ENCODE peak calls at places on chromosomes 2 and 18, in five cellular contexts. One of them, this sample, is unnamed.

GRCh38 chr18:34918856-34919255 is 122.4 kb upstream of the MAPRE2 start:
- DNase-seq in H9: no peak
- DNase-seq in IMR-90: no peak
- DNase-seq in neuronal stem cell: no peak
- DNase-seq in H1: no peak
- DNase-seq in this sample: no peak

GRCh38 chr2:41933585-41934322 is 114.1 kb upstream of the PKDCC start:
- DNase-seq in H9: no peak
- DNase-seq in IMR-90: peak
- DNase-seq in neuronal stem cell: no peak
- DNase-seq in H1: no peak
- DNase-seq in this sample: peak

GRCh38 chr18:75777630-75778029 is 350.1 kb upstream of the SMIM21 start:
- DNase-seq in H9: no peak
- DNase-seq in IMR-90: no peak
- DNase-seq in neuronal stem cell: no peak
- DNase-seq in H1: no peak
- DNase-seq in this sample: no peak

GRCh38 chr2:202031261-202031986 is 2.2 kb upstream of the FZD7 start:
- DNase-seq in H9: no peak
- DNase-seq in IMR-90: no peak
- DNase-seq in neuronal stem cell: no peak
- DNase-seq in H1: no peak
- DNase-seq in this sample: no peak

GRCh38 chr2:119455066-119455718 is 23.5 kb downstream of the TMEM37 start:
- DNase-seq in H9: no peak
- DNase-seq in IMR-90: no peak
- DNase-seq in neuronal stem cell: no peak
- DNase-seq in H1: no peak
- DNase-seq in this sample: no peak

GRCh38 chr2:42967959-42968674 is 175.7 kb upstream of the HAAO start:
- DNase-seq in H9: no peak
- DNase-seq in IMR-90: peak
- DNase-seq in neuronal stem cell: no peak
- DNase-seq in H1: no peak
- DNase-seq in this sample: no peak

GRCh38 chr2:4502230-4502843 is 799.0 kb downstream of the DCDC2C start:
- DNase-seq in H9: no peak
- DNase-seq in IMR-90: no peak
- DNase-seq in neuronal stem cell: no peak
- DNase-seq in H1: no peak
- DNase-seq in this sample: no peak

GRCh38 chr2:2902551-2903216 is 474.9 kb downstream of the EIPR1 start:
- DNase-seq in H9: no peak
- DNase-seq in IMR-90: no peak
- DNase-seq in neuronal stem cell: no peak
- DNase-seq in H1: no peak
- DNase-seq in this sample: no peak

GRCh38 chr2:233115761-233116160 is 55.6 kb downstream of the INPP5D start:
- DNase-seq in H9: no peak
- DNase-seq in IMR-90: no peak
- DNase-seq in neuronal stem cell: no peak
- DNase-seq in H1: no peak
- DNase-seq in this sample: no peak

GRCh38 chr2:136008205-136008865 is 22.9 kb upstream of the DARS1 start:
- DNase-seq in H9: no peak
- DNase-seq in IMR-90: no peak
- DNase-seq in neuronal stem cell: no peak
- DNase-seq in H1: no peak
- DNase-seq in this sample: no peak

GRCh38 chr2:20539776-20540586 is 93.1 kb downstream of the RHOB start:
- DNase-seq in H9: no peak
- DNase-seq in IMR-90: no peak
- DNase-seq in neuronal stem cell: no peak
- DNase-seq in H1: no peak
- DNase-seq in this sample: no peak

GRCh38 chr2:197883354-197884032 is 79.1 kb downstream of the PLCL1 start:
- DNase-seq in H9: no peak
- DNase-seq in IMR-90: peak
- DNase-seq in neuronal stem cell: no peak
- DNase-seq in H1: no peak
- DNase-seq in this sample: no peak

GRCh38 chr2:137155351-137156104 is 390.2 kb downstream of the THSD7B start:
- DNase-seq in H9: no peak
- DNase-seq in IMR-90: no peak
- DNase-seq in neuronal stem cell: no peak
- DNase-seq in H1: no peak
- DNase-seq in this sample: no peak

GRCh38 chr18:58646334-58646862 is 17.5 kb upstream of the ALPK2 start:
- DNase-seq in H9: no peak
- DNase-seq in IMR-90: no peak
- DNase-seq in neuronal stem cell: no peak
- DNase-seq in H1: no peak
- DNase-seq in this sample: no peak

GRCh38 chr2:44462934-44463849 is 101.4 kb downstream of the CAMKMT start:
- DNase-seq in H9: peak
- DNase-seq in IMR-90: no peak
- DNase-seq in neuronal stem cell: no peak
- DNase-seq in H1: peak
- DNase-seq in this sample: no peak

GRCh38 chr18:46711444-46711863 is 45.4 kb downstream of the ST8SIA5 start:
- DNase-seq in H9: no peak
- DNase-seq in IMR-90: no peak
- DNase-seq in neuronal stem cell: no peak
- DNase-seq in H1: no peak
- DNase-seq in this sample: peak

GRCh38 chr2:189116059-189116458 is 63.5 kb downstream of the COL5A2 start:
- DNase-seq in H9: peak
- DNase-seq in IMR-90: no peak
- DNase-seq in neuronal stem cell: no peak
- DNase-seq in H1: no peak
- DNase-seq in this sample: no peak

GRCh38 chr2:240584486-240585031 is 2.0 kb upstream of the CAPN10 start:
- DNase-seq in H9: peak
- DNase-seq in IMR-90: no peak
- DNase-seq in neuronal stem cell: no peak
- DNase-seq in H1: no peak
- DNase-seq in this sample: peak

GRCh38 chr18:11962586-11962985 is 18.7 kb upstream of the IMPA2 start:
- DNase-seq in H9: no peak
- DNase-seq in IMR-90: no peak
- DNase-seq in neuronal stem cell: no peak
- DNase-seq in H1: no peak
- DNase-seq in this sample: peak

GRCh38 chr2:232372231-232373208 is 6.0 kb upstream of the ALPP start:
- DNase-seq in H9: no peak
- DNase-seq in IMR-90: peak
- DNase-seq in neuronal stem cell: no peak
- DNase-seq in H1: no peak
- DNase-seq in this sample: peak

GRCh38 chr2:150080115-150080514 is 407.4 kb downstream of the RND3 start:
- DNase-seq in H9: no peak
- DNase-seq in IMR-90: peak
- DNase-seq in neuronal stem cell: no peak
- DNase-seq in H1: no peak
- DNase-seq in this sample: peak

GRCh38 chr2:204748286-204748685 is 203.0 kb downstream of the PARD3B start:
- DNase-seq in H9: no peak
- DNase-seq in IMR-90: no peak
- DNase-seq in neuronal stem cell: no peak
- DNase-seq in H1: no peak
- DNase-seq in this sample: no peak

GRCh38 chr2:165794520-165794882 is 454 bp upstream of the GALNT3 start:
- DNase-seq in H9: peak
- DNase-seq in IMR-90: peak
- DNase-seq in neuronal stem cell: peak
- DNase-seq in H1: no peak
- DNase-seq in this sample: peak

GRCh38 chr2:210630904-210631560 is 74.6 kb downstream of the CPS1 start:
- DNase-seq in H9: no peak
- DNase-seq in IMR-90: no peak
- DNase-seq in neuronal stem cell: no peak
- DNase-seq in H1: no peak
- DNase-seq in this sample: no peak

DNA sequence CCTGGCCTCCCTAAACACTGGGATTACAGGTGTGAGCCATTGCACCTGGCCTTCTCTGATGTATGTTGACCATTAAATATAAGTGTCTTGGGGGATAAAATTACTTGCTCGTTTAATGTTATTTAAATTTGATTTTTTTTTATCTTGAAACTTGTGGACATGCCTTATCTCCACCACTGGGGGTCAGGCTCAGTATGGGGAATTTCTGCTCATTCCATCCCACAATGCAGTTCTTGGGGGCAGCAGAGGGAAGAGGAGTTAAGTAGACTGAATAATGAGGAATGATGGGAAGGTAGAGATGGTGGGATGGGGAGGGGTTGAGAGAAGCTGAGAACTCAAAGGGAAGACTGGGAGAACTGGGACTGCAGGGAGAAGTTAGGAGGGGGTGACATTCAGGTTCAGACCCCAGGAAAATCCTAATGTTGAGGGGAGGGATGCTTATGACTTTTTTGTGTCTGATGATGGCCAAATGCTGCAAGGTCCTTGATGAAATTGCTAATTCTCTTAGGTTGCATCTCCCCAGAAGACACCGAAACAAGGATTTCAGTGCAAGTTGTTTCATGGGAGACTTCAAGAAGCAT is 174.2 kb downstream of the MIB1 start:
- DNase-seq in H9: peak
- DNase-seq in IMR-90: peak
- DNase-seq in neuronal stem cell: peak
- DNase-seq in H1: no peak
- DNase-seq in this sample: peak
- H3K4ac ChIP-seq in H9: no peak
- H3K4ac ChIP-seq in IMR-90: no peak
- H3K4ac ChIP-seq in neuronal stem cell: no peak
- H3K4ac ChIP-seq in H1: no peak
- H3K4ac ChIP-seq in this sample: no peak

GRCh38 chr2:67825476-67825875 is 237.3 kb downstream of the C1D start:
- DNase-seq in H9: no peak
- DNase-seq in IMR-90: peak
- DNase-seq in neuronal stem cell: no peak
- DNase-seq in H1: no peak
- DNase-seq in this sample: peak
- H2AFZ ChIP-seq in H9: no peak
- H2AFZ ChIP-seq in IMR-90: no peak
- H2AFZ ChIP-seq in neuronal stem cell: no peak
- H2AFZ ChIP-seq in H1: no peak
- H2AFZ ChIP-seq in this sample: no peak

GRCh38 chr2:217918220-217919024 is 84.4 kb downstream of the TNS1 start:
- DNase-seq in H9: peak
- DNase-seq in IMR-90: peak
- DNase-seq in neuronal stem cell: peak
- DNase-seq in H1: no peak
- DNase-seq in this sample: peak
- H3K4ac ChIP-seq in H9: no peak
- H3K4ac ChIP-seq in IMR-90: peak
- H3K4ac ChIP-seq in neuronal stem cell: no peak
- H3K4ac ChIP-seq in H1: no peak
- H3K4ac ChIP-seq in this sample: no peak

DNA sequence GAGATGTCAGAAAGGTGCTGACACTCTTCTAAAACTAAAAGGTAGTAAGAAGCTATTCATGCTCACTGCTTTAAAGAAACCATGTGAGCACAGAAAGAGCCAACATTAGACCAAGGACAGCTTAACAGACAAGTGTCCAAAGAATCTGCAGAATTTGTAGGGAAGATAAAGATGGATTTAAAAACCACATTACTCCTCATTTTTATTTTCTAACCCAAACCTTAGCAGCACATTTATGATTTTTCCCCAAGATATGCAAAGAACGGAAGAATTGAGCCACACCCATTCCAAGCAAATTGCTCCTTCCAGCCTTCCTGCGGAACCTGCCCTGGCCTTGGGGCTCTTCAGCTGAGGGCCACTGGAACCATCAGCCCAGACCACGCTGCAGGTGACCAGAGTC is 26.9 kb downstream of the MBP start:
- DNase-seq in H9: no peak
- DNase-seq in IMR-90: no peak
- DNase-seq in neuronal stem cell: no peak
- DNase-seq in H1: no peak
- DNase-seq in this sample: no peak
- H2AFZ ChIP-seq in H9: no peak
- H2AFZ ChIP-seq in IMR-90: no peak
- H2AFZ ChIP-seq in neuronal stem cell: no peak
- H2AFZ ChIP-seq in H1: no peak
- H2AFZ ChIP-seq in this sample: no peak

DNA sequence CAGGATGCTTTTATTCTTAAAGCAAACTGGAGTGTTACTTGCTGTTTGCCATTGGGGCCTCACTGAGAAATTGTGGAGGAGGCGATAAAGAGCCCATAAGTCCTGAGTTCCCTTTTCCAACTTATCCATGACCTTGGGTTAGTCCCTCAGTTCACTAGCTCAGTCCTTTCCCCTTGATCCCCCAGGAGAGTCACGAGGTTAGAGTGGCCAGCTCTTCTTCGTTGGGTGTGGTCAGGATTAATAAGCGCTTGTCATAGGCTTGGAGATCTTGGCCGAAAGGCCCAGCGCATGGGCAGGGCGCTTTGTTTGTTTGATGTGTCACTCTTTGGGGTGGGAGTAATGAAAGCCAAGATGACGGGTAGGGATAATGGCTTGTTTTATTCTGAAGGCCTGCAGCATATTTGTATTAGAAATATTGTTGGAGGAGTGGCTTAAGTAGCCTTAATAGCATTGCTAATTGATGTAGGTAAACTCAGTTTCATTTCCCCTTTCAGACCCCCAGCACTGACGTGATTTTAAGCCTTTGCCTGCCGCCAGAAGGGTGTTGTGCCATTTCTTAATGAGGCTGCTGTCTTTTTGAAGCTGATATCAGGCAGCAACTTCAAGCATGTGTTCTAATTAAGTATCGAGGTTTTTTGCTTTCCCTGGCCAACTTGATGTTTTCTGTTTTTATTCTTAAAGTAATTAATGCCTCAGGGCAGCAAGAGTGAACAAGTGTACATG is 15.7 kb downstream of the GRHL1 start:
- DNase-seq in H9: no peak
- DNase-seq in IMR-90: no peak
- DNase-seq in neuronal stem cell: no peak
- DNase-seq in H1: no peak
- DNase-seq in this sample: no peak
- H3K4ac ChIP-seq in H9: no peak
- H3K4ac ChIP-seq in IMR-90: no peak
- H3K4ac ChIP-seq in neuronal stem cell: no peak
- H3K4ac ChIP-seq in H1: no peak
- H3K4ac ChIP-seq in this sample: no peak

GRCh38 chr2:160063266-160063665 is 851 bp upstream of the PLA2R1 start:
- DNase-seq in H9: peak
- DNase-seq in IMR-90: no peak
- DNase-seq in neuronal stem cell: no peak
- DNase-seq in H1: no peak
- DNase-seq in this sample: peak

GRCh38 chr2:160062283-160063005 is at the start of gene PLA2R1:
- DNase-seq in H9: peak
- DNase-seq in IMR-90: peak
- DNase-seq in neuronal stem cell: peak
- DNase-seq in H1: no peak
- DNase-seq in this sample: peak

GRCh38 chr2:160064916-160065315 is 2.5 kb upstream of the PLA2R1 start:
- DNase-seq in H9: no peak
- DNase-seq in IMR-90: no peak
- DNase-seq in neuronal stem cell: no peak
- DNase-seq in H1: no peak
- DNase-seq in this sample: no peak

GRCh38 chr2:160061533-160062282 is 707 bp downstream of the PLA2R1 start:
- DNase-seq in H9: no peak
- DNase-seq in IMR-90: no peak
- DNase-seq in neuronal stem cell: no peak
- DNase-seq in H1: no peak
- DNase-seq in this sample: no peak

GRCh38 chr2:160063895-160064577 is 1.6 kb upstream of the PLA2R1 start:
- DNase-seq in H9: no peak
- DNase-seq in IMR-90: no peak
- DNase-seq in neuronal stem cell: no peak
- DNase-seq in H1: no peak
- DNase-seq in this sample: no peak
- H2AFZ ChIP-seq in H9: no peak
- H2AFZ ChIP-seq in IMR-90: no peak
- H2AFZ ChIP-seq in neuronal stem cell: no peak
- H2AFZ ChIP-seq in H1: no peak
- H2AFZ ChIP-seq in this sample: no peak